ENCODE peak calls at places on chromosome 5, in four cellular contexts. U, L, B and P are unnamed samples.

GRCh38 chr5:88502179-88503064 is 233.8 kb upstream of the TMEM161B start:
- DNase-seq in U (no peak), L (no peak), B (peak), P (no peak)

GRCh38 chr5:99034336-99034735 is 105.5 kb upstream of the CHD1 start:
- DNase-seq in U (no peak), L (no peak), B (no peak), P (no peak)

GRCh38 chr5:116632890-116633289 is 58.3 kb upstream of the SEMA6A start:
- DNase-seq in U (no peak), L (peak), B (no peak), P (no peak)

GRCh38 chr5:59770953-59771352 is 122.6 kb downstream of the PDE4D start:
- DNase-seq in U (no peak), L (no peak), B (no peak), P (no peak)

GRCh38 chr5:149345892-149346222 is 558 bp downstream of the GRPEL2 start:
- DNase-seq in U (no peak), L (no peak), B (no peak), P (no peak)

GRCh38 chr5:169229342-169229892 is 71.5 kb downstream of the SLIT3 start:
- DNase-seq in U (no peak), L (no peak), B (no peak), P (no peak)

GRCh38 chr5:115267617-115268016 is 4.9 kb upstream of the PGGT1B start:
- DNase-seq in U (no peak), L (no peak), B (no peak), P (no peak)

GRCh38 chr5:134460551-134460950 is 48.9 kb upstream of the CDKN2AIPNL start:
- DNase-seq in U (no peak), L (no peak), B (no peak), P (no peak)

GRCh38 chr5:80082731-80083114 is 47.6 kb downstream of the THBS4 start:
- DNase-seq in U (peak), L (peak), B (peak), P (peak)

GRCh38 chr5:80559244-80559643 is 10.8 kb downstream of the ANKRD34B start:
- DNase-seq in U (no peak), L (no peak), B (no peak), P (no peak)

GRCh38 chr5:169610606-169611005 is 26.5 kb upstream of the DOCK2 start:
- DNase-seq in U (no peak), L (no peak), B (no peak), P (no peak)

GRCh38 chr5:38719916-38720315 is 125.9 kb upstream of the OSMR start:
- DNase-seq in U (no peak), L (no peak), B (no peak), P (no peak)

GRCh38 chr5:111680737-111681413 is 76.1 kb downstream of the NREP start:
- DNase-seq in U (no peak), L (peak), B (no peak), P (no peak)

GRCh38 chr5:67032921-67033664 is 163.5 kb downstream of the CD180 start:
- DNase-seq in U (no peak), L (no peak), B (no peak), P (no peak)

GRCh38 chr5:133071983-133072531 is 20.2 kb downstream of the HSPA4 start:
- DNase-seq in U (no peak), L (no peak), B (no peak), P (no peak)

GRCh38 chr5:164578401-164578800 is 1073.0 kb downstream of the MAT2B start:
- DNase-seq in U (no peak), L (no peak), B (no peak), P (no peak)

GRCh38 chr5:179152941-179153340 is 92.8 kb downstream of the ZNF354C start:
- DNase-seq in U (no peak), L (no peak), B (no peak), P (no peak)

GRCh38 chr5:96016216-96016615 is 54.6 kb upstream of the ELL2 start:
- DNase-seq in U (no peak), L (no peak), B (no peak), P (no peak)

GRCh38 chr5:73917433-73917832 is 291.4 kb downstream of the ARHGEF28 start:
- DNase-seq in U (no peak), L (peak), B (no peak), P (peak)

GRCh38 chr5:12399868-12400267 is 495.6 kb upstream of the CTNND2 start:
- DNase-seq in U (no peak), L (no peak), B (no peak), P (no peak)

GRCh38 chr5:141298376-141298775 is 5.5 kb downstream of the SLC25A2 start:
- DNase-seq in U (no peak), L (no peak), B (no peak), P (no peak)

GRCh38 chr5:34991486-34992238 is 56.1 kb downstream of the AGXT2 start:
- DNase-seq in U (no peak), L (no peak), B (no peak), P (no peak)

GRCh38 chr5:147780924-147781530 is 1.5 kb downstream of the JAKMIP2 start:
- DNase-seq in U (peak), L (no peak), B (no peak), P (peak)

GRCh38 chr5:103286622-103287021 is 28.1 kb downstream of the MACIR start:
- DNase-seq in U (no peak), L (no peak), B (no peak), P (no peak)

GRCh38 chr5:58240286-58240685 is 219.6 kb downstream of the PLK2 start:
- DNase-seq in U (no peak), L (no peak), B (no peak), P (no peak)

GRCh38 chr5:33441241-33441844 is 578 bp downstream of the TARS1 start:
- DNase-seq in U (no peak), L (no peak), B (peak), P (peak)

GRCh38 chr5:96821260-96821916 is 13.6 kb upstream of the ERAP1 start:
- DNase-seq in U (no peak), L (no peak), B (no peak), P (no peak)

GRCh38 chr5:79459626-79460025 is 54.3 kb downstream of the HOMER1 start:
- DNase-seq in U (no peak), L (no peak), B (no peak), P (no peak)

GRCh38 chr5:171450423-171451246 is 31.2 kb downstream of the FGF18 start:
- DNase-seq in U (no peak), L (no peak), B (peak), P (no peak)

GRCh38 chr5:126526493-126526892 is 68.5 kb downstream of the ALDH7A1 start:
- DNase-seq in U (no peak), L (no peak), B (no peak), P (no peak)

GRCh38 chr5:151092750-151093149 is 11.9 kb upstream of the TNIP1 start:
- DNase-seq in U (no peak), L (no peak), B (no peak), P (no peak)

GRCh38 chr5:60497706-60498500 is 202.1 kb downstream of the DEPDC1B start:
- DNase-seq in U (no peak), L (no peak), B (no peak), P (peak)

GRCh38 chr5:91556-92263 is at the start of gene PLEKHG4B:
- DNase-seq in U (no peak), L (peak), B (peak), P (peak)

GRCh38 chr5:31470608-31471007 is 61.3 kb downstream of the DROSHA start:
- DNase-seq in U (no peak), L (no peak), B (no peak), P (no peak)

GRCh38 chr5:152285764-152286163 is 119.3 kb downstream of the NMUR2 start:
- DNase-seq in U (no peak), L (no peak), B (no peak), P (no peak)

GRCh38 chr5:150289551-150290390 is at the start of gene CAMK2A:
- DNase-seq in U (peak), L (no peak), B (no peak), P (peak)

GRCh38 chr5:175246242-175246891 is 197.6 kb downstream of the DRD1 start:
- DNase-seq in U (no peak), L (no peak), B (peak), P (no peak)

GRCh38 chr5:119476341-119476740 is 24.0 kb downstream of the HSD17B4 start:
- DNase-seq in U (peak), L (no peak), B (no peak), P (no peak)